ENCODE peak calls at places on chromosomes 4 and X, in four cellular contexts. K is stomach, I is uterus, P is heart left ventricle. N is an unnamed sample.

GRCh38 chrX:154409222-154409871 is at the start of gene DNASE1L1:
- DNase-seq in I (peak; percentile 79), P (peak; percentile 83), K (peak; percentile 90), N (peak; percentile 77)

GRCh38 chr4:152257601-152258066 is 278.3 kb downstream of the FBXW7 start:
- DNase-seq in K (no peak), I (no peak), P (no peak), N (no peak)

GRCh38 chr4:15913631-15913970 is 24.9 kb downstream of the FGFBP1 start:
- DNase-seq in K (no peak), P (no peak), I (no peak), N (no peak)

GRCh38 chr4:160351018-160351417 is 1248.1 kb downstream of the RAPGEF2 start:
- DNase-seq in P (no peak), K (no peak), I (no peak), N (no peak)

GRCh38 chr4:184503869-184504300 is 29.5 kb upstream of the IRF2 start:
- DNase-seq in I (no peak), K (no peak), P (no peak), N (no peak)

GRCh38 chr4:173763374-173763773 is 233.3 kb upstream of the HAND2 start:
- DNase-seq in P (no peak), I (no peak), K (no peak), N (no peak)

GRCh38 chr4:20192754-20193521 is 58.8 kb upstream of the SLIT2 start:
- DNase-seq in P (no peak), K (no peak), I (no peak), N (no peak)

GRCh38 chr4:25580633-25581467 is 74.8 kb upstream of the SLC34A2 start:
- DNase-seq in I (no peak), K (peak; percentile 49), P (no peak), N (no peak)

GRCh38 chr4:121736735-121737351 is 28.1 kb downstream of the SMIM43 start:
- DNase-seq in I (no peak), K (no peak), P (no peak), N (peak; percentile 72)

GRCh38 chr4:159106636-159107035 is 3.8 kb downstream of the RAPGEF2 start:
- DNase-seq in P (no peak), I (no peak), K (no peak), N (peak; percentile 17)

GRCh38 chr4:76892601-76893000 is 5.3 kb downstream of the SOWAHB start:
- DNase-seq in P (no peak), I (no peak), K (peak; percentile 33), N (no peak)

GRCh38 chrX:96568088-96568487 is 116.6 kb upstream of the DIAPH2 start:
- DNase-seq in P (no peak), K (no peak), I (no peak), N (no peak)

GRCh38 chrX:79161655-79162054 is 17.2 kb downstream of the GPR174 start:
- DNase-seq in I (no peak), K (no peak), P (no peak), N (peak; percentile 20)

GRCh38 chr4:70703695-70704332 is 15.5 kb downstream of the UTP3 start:
- DNase-seq in K (no peak), I (no peak), P (no peak), N (no peak)

GRCh38 chr4:86910820-86911684 is 18.8 kb upstream of the C4orf36 start:
- DNase-seq in K (no peak), I (no peak), P (no peak), N (no peak)

GRCh38 chr4:99180367-99181169 is 36.5 kb upstream of the ADH4 start:
- DNase-seq in K (no peak), P (no peak), I (peak; percentile 20), N (no peak)

GRCh38 chr4:169410839-169411770 is 140.3 kb upstream of the SH3RF1 start:
- DNase-seq in P (peak; percentile 35), I (no peak), K (no peak), N (peak; percentile 2)

GRCh38 chrX:111265506-111265905 is 4.8 kb downstream of the CAPN6 start:
- DNase-seq in P (no peak), K (no peak), I (no peak), N (no peak)

GRCh38 chr4:1329408-1330371 is 17.3 kb upstream of the UVSSA start:
- DNase-seq in P (peak; percentile 33), K (no peak), I (no peak), N (no peak)

GRCh38 chr4:190020790-190021717 is 6.0 kb downstream of the FRG2 start:
- DNase-seq in I (no peak), K (peak; percentile 51), P (peak; percentile 40), N (no peak)

GRCh38 chr4:28378109-28378830 is 1517.6 kb downstream of the STIM2 start:
- DNase-seq in P (no peak), I (no peak), K (no peak), N (no peak)

GRCh38 chr4:23903859-23904438 is 14.1 kb upstream of the PPARGC1A start:
- DNase-seq in I (no peak), P (peak; percentile 37), K (peak; percentile 58), N (no peak)

GRCh38 chr4:23906839-23907238 is 17.0 kb upstream of the PPARGC1A start:
- DNase-seq in I (no peak), P (no peak), K (no peak), N (no peak)

GRCh38 chr4:23902203-23902602 is 12.4 kb upstream of the PPARGC1A start:
- DNase-seq in I (no peak), K (no peak), P (no peak), N (no peak)

GRCh38 chr4:23900636-23901035 is 10.8 kb upstream of the PPARGC1A start:
- DNase-seq in P (no peak), K (no peak), I (no peak), N (no peak)

DNA sequence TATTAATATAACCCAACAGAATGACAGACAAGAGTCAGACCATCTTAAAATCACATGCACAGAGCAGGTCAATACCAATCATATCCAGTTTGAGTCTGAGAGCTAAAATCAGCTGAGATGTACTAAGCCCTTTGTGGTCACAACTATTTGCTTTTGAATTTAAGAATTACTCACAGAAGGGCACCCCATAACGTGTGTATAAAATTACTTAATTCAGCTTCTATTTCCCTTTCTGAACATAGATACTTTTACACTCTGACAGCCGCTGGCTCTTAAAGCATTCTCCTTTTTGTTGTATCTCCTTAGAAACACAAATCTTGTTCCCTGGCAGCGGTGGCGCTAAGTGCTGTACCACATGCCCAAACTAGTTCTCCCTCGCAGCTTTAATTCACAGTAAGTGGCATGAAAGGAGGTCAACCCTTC is 14.8 kb upstream of the PPARGC1A start:
- DNase-seq in K (no peak), P (peak; percentile 29), I (no peak), N (no peak)
- TF ChIP-seq POLR2A in K (no peak), P (no peak), I (no peak), N (no peak)

GRCh38 chr4:142566243-142566642 is 279.9 kb downstream of the INPP4B start:
- DNase-seq in K (no peak), P (no peak), I (no peak), N (no peak)

GRCh38 chr4:142566780-142567179 is 279.3 kb downstream of the INPP4B start:
- DNase-seq in K (no peak), I (no peak), P (no peak), N (no peak)

GRCh38 chr4:142567199-142567598 is 278.9 kb downstream of the INPP4B start:
- DNase-seq in I (no peak), K (no peak), P (no peak), N (peak; percentile 15)

GRCh38 chr4:142563682-142564291 is 282.3 kb downstream of the INPP4B start:
- DNase-seq in P (no peak), K (no peak), I (no peak), N (no peak)

DNA sequence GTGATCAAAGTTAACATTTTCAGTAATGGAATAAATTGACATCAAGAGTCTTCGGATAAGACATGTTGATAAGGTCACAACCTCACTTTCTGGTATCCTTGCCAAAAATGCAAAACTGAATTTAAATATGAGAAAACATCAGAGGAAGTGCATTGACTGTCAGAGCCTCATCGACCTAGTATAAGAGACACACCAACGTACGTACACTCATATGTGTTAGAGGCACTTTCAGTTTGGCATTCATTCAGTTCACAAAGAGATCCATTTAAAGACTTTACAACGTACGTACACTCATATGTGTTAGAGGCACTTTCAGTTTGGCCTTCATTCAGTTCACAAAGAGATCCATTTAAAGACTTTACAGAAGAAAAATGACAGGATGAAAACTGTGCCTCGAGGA is 280.3 kb downstream of the INPP4B start:
- DNase-seq in I (no peak), P (no peak), K (no peak), N (no peak)
- TF ChIP-seq POLR2A in I (no peak), P (no peak), K (no peak), N (no peak)

GRCh38 chr4:8308856-8309771 is 39.6 kb downstream of the HTRA3 start:
- DNase-seq in I (peak; percentile 81), K (no peak), P (peak; percentile 78), N (no peak)
- TF ChIP-seq POLR2A in I (no peak), K (no peak), P (no peak), N (no peak)

GRCh38 chrX:56764153-56764974 is 35.3 kb downstream of the NBDY start:
- DNase-seq in K (peak; percentile 66), I (peak; percentile 78), P (peak; percentile 80), N (no peak)
- TF ChIP-seq POLR2A in K (no peak), I (no peak), P (no peak), N (no peak)

DNA sequence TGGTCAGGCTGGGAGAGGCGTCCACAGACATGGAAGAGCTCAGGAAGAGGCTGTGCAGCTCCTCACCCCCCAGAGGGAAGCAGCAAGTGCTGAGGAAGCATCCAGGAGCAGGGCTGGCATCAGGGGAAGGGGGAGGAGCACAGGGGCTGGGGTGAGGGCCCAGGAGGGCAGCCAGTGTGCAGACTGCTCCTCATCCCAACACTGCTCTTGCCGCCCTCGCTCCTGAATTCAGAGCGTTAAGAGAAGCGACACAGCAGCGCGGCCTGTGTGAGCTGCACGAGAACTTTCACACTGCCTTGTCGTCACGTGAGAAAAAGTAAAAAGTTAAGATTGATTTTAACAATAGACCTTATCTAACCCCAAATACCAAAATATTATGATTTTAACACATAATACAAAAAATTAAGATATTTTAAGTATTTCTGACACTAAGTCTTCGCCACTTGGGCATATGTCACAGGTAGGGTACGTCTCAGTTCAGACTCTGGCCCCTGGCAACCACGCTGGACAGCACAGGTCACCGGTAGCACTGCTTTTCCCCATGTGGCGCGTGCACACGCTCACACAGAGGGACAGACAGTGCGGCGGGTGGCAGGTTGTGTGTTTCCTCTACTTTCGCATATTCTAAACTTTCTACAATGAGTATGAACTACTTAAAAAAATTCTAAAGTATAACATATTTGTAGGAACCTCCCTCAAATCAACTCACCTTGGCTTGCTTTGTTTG is 19.7 kb downstream of the NOP14 start:
- DNase-seq in I (no peak), P (no peak), K (no peak), N (no peak)
- TF ChIP-seq POLR2A in I (no peak), P (no peak), K (no peak), N (no peak)

N was measured in erythroblast.